ENCODE peak calls at places on chromosomes 3 and 15, in eight cellular contexts. U is tibial nerve, W is mammary epithelial cell, J is HCT116, T is SJSA1, F is tibial artery, B is endothelial cell of umbilical vein, V is mesendoderm. O is an unnamed sample. For H3K4me1, the result is how much of the 10 kb centered on the place peaks cover.

GRCh38 chr3:53162672-53163458 is 1.9 kb downstream of the PRKCD start:
- DNase-seq in F (no peak), B (no peak), T (no peak), U (no peak), W (peak), J (no peak), V (peak), O (peak)

GRCh38 chr15:98823012-98823458 is 174.7 kb downstream of the IGF1R start:
- DNase-seq in B (peak), U (no peak), V (peak), W (peak), F (no peak), T (peak), J (no peak), O (no peak)

GRCh38 chr15:78075490-78076230 is 1.9 kb downstream of the TBC1D2B start:
- DNase-seq in W (peak), T (peak), J (no peak), B (peak), U (peak), F (peak), V (peak), O (no peak)

GRCh38 chr15:83567318-83567717 is 86.6 kb upstream of the ADAMTSL3 start:
- DNase-seq in U (no peak), V (peak), B (no peak), F (no peak), T (no peak), W (no peak), J (no peak), O (no peak)

GRCh38 chr3:194959217-194959616 is 273.5 kb downstream of the FAM43A start:
- DNase-seq in J (no peak), T (no peak), B (no peak), W (no peak), F (no peak), U (no peak), V (no peak), O (peak)

GRCh38 chr3:30318110-30318509 is 288.3 kb upstream of the TGFBR2 start:
- DNase-seq in B (no peak), F (no peak), J (no peak), W (no peak), V (no peak), T (no peak), U (no peak), O (no peak)

GRCh38 chr15:30930422-30930821 is 26.7 kb downstream of the FAN1 start:
- DNase-seq in W (no peak), J (no peak), T (no peak), B (no peak), U (no peak), F (no peak), V (no peak), O (no peak)

GRCh38 chr3:104879919-104880318 is 486.8 kb upstream of the ALCAM start:
- DNase-seq in T (no peak), U (no peak), J (no peak), V (no peak), W (no peak), F (no peak), B (peak), O (no peak)

GRCh38 chr3:23094890-23095462 is 108.2 kb upstream of the UBE2E2 start:
- DNase-seq in W (peak), V (peak), J (peak), F (no peak), U (no peak), B (peak), T (peak), O (no peak)

GRCh38 chr15:31387483-31388118 is 61.0 kb downstream of the KLF13 start:
- DNase-seq in W (peak), J (no peak), V (no peak), U (no peak), F (peak), T (peak), B (no peak), O (peak)

GRCh38 chr15:90674476-90674875 is 42.7 kb upstream of the BLM start:
- DNase-seq in F (no peak), B (no peak), V (no peak), U (no peak), W (no peak), T (no peak), J (no peak), O (no peak)

GRCh38 chr15:33654859-33655258 is 313.4 kb upstream of the CHRM5 start:
- DNase-seq in B (no peak), W (peak), J (no peak), V (peak), U (no peak), T (no peak), F (no peak), O (no peak)

GRCh38 chr3:81477740-81478139 is 283.7 kb downstream of the GBE1 start:
- DNase-seq in J (no peak), F (no peak), B (no peak), T (no peak), V (no peak), U (no peak), W (no peak), O (no peak)

GRCh38 chr15:85500060-85500708 is 119.8 kb downstream of the AKAP13 start:
- DNase-seq in F (no peak), U (no peak), J (no peak), B (no peak), T (no peak), V (no peak), W (no peak), O (no peak)
- H3K4me1 ChIP-seq in F (under half), U (under half), J (under half), B (under half), T (under half), V (under half), W (under half), O (under half)

DNA sequence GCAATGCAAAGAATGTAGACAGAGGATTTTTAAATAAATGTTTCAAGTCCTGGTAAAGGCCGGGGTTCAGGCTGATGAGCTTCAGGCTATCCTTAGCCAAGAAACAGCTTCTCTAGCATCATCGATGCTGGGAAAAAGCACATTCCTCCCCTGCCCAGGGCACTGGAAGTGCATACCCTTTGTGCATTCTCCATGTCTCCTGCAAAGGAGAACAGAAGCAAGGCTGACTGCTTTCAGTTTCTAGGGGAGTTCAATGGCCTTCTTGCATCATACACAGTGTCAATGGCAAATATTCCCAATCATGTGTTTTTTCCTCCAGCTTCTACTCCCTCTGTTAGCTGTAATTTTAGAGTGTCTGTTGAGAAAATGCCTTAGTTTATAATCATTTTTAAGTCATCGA is 59.9 kb downstream of the GPR176 start:
- DNase-seq in B (no peak), T (no peak), U (no peak), V (peak), F (no peak), W (no peak), J (no peak), O (no peak)
- H3K4me1 ChIP-seq in B (under half), T (under half), U (under half), V (under half), F (under half), W (under half), J (under half), O (under half)

DNA sequence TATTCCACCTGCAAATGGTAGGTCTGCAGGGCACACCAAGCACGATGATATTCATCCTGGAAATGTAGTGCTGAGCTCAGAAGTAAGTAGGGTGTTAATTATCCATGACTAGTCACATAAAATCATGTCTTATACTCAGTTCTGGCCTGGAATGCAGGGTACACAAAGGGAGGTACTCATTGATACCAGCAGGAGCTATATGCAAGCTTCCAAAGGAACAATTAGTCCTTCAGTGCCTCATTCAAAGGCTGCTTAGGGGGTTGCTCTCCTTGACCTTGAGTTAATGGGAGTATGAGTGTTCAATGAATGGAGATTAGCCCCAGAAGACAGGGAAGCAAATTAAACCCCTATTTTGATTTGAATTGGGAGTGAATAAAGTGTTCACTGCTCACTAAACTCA is 38.3 kb downstream of the CNTN6 start:
- DNase-seq in J (no peak), B (no peak), V (peak), U (no peak), F (no peak), T (no peak), W (no peak), O (no peak)
- H3K4me1 ChIP-seq in J (under half), B (under half), V (under half), U (under half), F (under half), T (under half), W (under half), O (under half)

GRCh38 chr3:94459167-94459566 is 396.3 kb downstream of the NSUN3 start:
- DNase-seq in W (no peak), B (no peak), T (no peak), V (no peak), J (no peak), F (no peak), U (no peak), O (no peak)
- H3K4me1 ChIP-seq in W (under half), B (under half), T (under half), V (under half), J (under half), F (under half), U (under half), O (under half)

DNA sequence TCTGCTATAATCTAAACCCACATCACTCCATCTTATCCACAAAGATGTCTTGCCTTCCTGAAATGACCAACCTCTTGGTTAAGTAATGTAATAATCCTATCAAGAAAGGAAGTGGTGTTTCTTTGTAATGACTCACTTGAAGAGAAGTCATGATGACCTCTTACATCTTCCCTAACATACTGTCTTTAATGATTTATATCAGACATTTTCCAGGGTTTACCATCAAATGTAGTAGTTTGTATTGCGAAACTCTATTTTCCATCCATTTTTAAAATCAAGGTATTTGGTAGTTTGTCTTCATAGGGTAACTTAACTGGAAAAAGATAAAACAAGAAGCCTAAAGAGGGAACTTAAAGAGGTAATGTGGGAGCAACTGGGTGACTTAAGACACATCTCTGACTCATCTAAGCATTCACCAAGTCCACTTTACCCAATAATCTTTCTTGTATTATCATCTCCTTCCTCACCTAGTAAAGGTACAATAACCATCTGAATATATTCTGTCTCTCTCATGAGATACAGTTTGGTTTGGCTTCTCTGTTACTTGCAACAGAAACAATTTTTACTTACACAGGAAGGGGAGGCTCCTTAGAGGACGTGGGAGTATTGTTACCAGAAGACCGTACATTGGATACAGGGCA is 5.7 kb upstream of the MAPK6 start:
- DNase-seq in J (no peak), B (peak), V (no peak), U (no peak), F (no peak), W (peak), T (peak), O (no peak)
- H3K4me1 ChIP-seq in J (under half), B (under half), V (under half), U (under half), F (under half), W (under half), T (under half), O (under half)